ENCODE peak calls at places on chromosome 3, in five cellular contexts. I is H1, R is GM12864, N is fibroblast of lung, K is endothelial cell of umbilical vein. Z is an unnamed sample.

GRCh38 chr3:58588030-58588614 is 10.9 kb upstream of the FAM107A start:
- DNase-seq in I (no peak), R (no peak), N (peak), K (peak), Z (no peak)

GRCh38 chr3:16633948-16634347 is 28.7 kb upstream of the DAZL start:
- DNase-seq in I (no peak), R (peak), N (no peak), K (no peak), Z (no peak)

GRCh38 chr3:146313411-146314111 is 62.7 kb upstream of the PLSCR4 start:
- DNase-seq in I (no peak), R (no peak), N (peak), K (peak), Z (no peak)

GRCh38 chr3:35617370-35617769 is 22.0 kb upstream of the ARPP21 start:
- DNase-seq in I (no peak), R (no peak), N (no peak), K (no peak), Z (no peak)

GRCh38 chr3:187497037-187497436 is 128.9 kb downstream of the RTP4 start:
- DNase-seq in I (no peak), R (no peak), N (no peak), K (no peak), Z (no peak)

GRCh38 chr3:47414666-47415587 is 34.1 kb downstream of the PTPN23 start:
- DNase-seq in I (no peak), R (no peak), N (no peak), K (no peak), Z (no peak)

GRCh38 chr3:135456182-135456790 is 509.2 kb upstream of the PPP2R3A start:
- DNase-seq in I (peak), R (no peak), N (no peak), K (no peak), Z (no peak)

GRCh38 chr3:149180057-149180573 is 41.5 kb downstream of the CP start:
- DNase-seq in I (no peak), R (no peak), N (peak), K (peak), Z (no peak)

GRCh38 chr3:61562810-61563613 is 1.6 kb downstream of the PTPRG start:
- DNase-seq in I (no peak), R (no peak), N (peak), K (peak), Z (no peak)

GRCh38 chr3:12224181-12225147 is 64.4 kb upstream of the PPARG start:
- DNase-seq in I (no peak), R (no peak), N (peak), K (no peak), Z (no peak)

GRCh38 chr3:30308131-30308530 is 298.3 kb upstream of the TGFBR2 start:
- DNase-seq in I (no peak), R (no peak), N (peak), K (no peak), Z (no peak)

GRCh38 chr3:183178833-183179549 is 16.5 kb upstream of the LAMP3 start:
- DNase-seq in I (no peak), R (no peak), N (peak), K (peak), Z (peak)

GRCh38 chr3:69767571-69767970 is 28.3 kb downstream of the MITF start:
- DNase-seq in I (no peak), R (no peak), N (no peak), K (no peak), Z (no peak)

GRCh38 chr3:187287231-187287630 is 4.3 kb downstream of the MASP1 start:
- DNase-seq in I (no peak), R (no peak), N (no peak), K (no peak), Z (no peak)

GRCh38 chr3:51045006-51045405 is 340.1 kb upstream of the MANF start:
- DNase-seq in I (no peak), R (no peak), N (no peak), K (no peak), Z (no peak)

GRCh38 chr3:155739154-155739553 is 5.7 kb downstream of the PLCH1 start:
- DNase-seq in I (no peak), R (no peak), N (no peak), K (no peak), Z (no peak)
- TF ChIP-seq CTCF in I (no peak), R (no peak), N (no peak), K (no peak), Z (no peak)

GRCh38 chr3:31858439-31858838 is 122.6 kb downstream of the OSBPL10 start:
- DNase-seq in I (no peak), R (no peak), N (no peak), K (peak), Z (no peak)
- TF ChIP-seq CTCF in I (no peak), R (no peak), N (no peak), K (no peak), Z (peak)

GRCh38 chr3:98182196-98182595 is 15.7 kb downstream of the OR5H15 start:
- DNase-seq in I (no peak), R (no peak), N (no peak), K (no peak), Z (no peak)

GRCh38 chr3:98180311-98180710 is 13.8 kb downstream of the OR5H15 start:
- DNase-seq in I (no peak), R (no peak), N (no peak), K (no peak), Z (no peak)

GRCh38 chr3:98188553-98188952 is 22.1 kb downstream of the OR5H15 start:
- DNase-seq in I (no peak), R (peak), N (no peak), K (peak), Z (no peak)

GRCh38 chr3:98185180-98185579 is 18.7 kb downstream of the OR5H15 start:
- DNase-seq in I (no peak), R (no peak), N (no peak), K (no peak), Z (no peak)
- TF ChIP-seq CTCF in I (peak), R (no peak), N (no peak), K (no peak), Z (no peak)

DNA sequence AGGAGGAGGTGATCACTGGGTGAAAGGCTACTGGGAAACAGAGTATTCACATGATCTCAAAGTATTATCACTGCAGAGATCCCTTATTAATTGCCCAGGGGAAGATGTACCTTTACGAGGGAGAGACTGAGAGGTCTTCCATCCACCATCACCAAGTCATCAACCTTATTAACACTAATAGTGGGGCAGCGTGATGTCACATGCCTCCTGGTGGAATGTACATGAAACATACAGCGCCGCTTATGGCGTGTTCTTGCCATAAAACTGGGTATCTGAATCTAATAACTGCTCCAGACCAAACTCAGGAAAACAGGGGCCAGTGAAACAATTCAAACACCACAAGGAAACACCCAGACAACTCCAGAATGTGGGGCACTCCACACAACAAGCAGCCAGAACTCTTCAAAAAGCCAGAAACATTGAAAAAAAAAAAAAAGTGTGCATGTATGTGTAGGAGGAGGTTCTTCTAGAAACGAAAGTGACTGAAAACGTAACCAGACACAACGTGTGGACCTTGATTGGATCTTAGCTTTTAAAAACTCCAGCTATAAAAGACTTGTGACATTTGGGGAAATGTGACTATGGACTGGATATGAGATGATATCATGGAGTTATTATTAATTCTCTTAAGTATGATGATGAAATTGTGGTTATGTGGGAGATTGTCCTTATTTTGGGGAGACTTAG is 4.6 kb downstream of the STIMATE start:
- DNase-seq in I (no peak), R (peak), N (no peak), K (no peak), Z (no peak)
- TF ChIP-seq CTCF in I (no peak), R (peak), N (no peak), K (no peak), Z (no peak)

GRCh38 chr3:11154953-11155325 is 646 bp downstream of the HRH1 start:
- DNase-seq in I (no peak), R (no peak), N (no peak), K (no peak), Z (no peak)

GRCh38 chr3:11157406-11157805 is 3.1 kb downstream of the HRH1 start:
- DNase-seq in I (no peak), R (no peak), N (no peak), K (no peak), Z (no peak)

GRCh38 chr3:11156026-11156410 is 1.7 kb downstream of the HRH1 start:
- DNase-seq in I (no peak), R (no peak), N (no peak), K (no peak), Z (no peak)

GRCh38 chr3:11154036-11154952 is at the start of gene HRH1:
- DNase-seq in I (no peak), R (no peak), N (no peak), K (peak), Z (no peak)

DNA sequence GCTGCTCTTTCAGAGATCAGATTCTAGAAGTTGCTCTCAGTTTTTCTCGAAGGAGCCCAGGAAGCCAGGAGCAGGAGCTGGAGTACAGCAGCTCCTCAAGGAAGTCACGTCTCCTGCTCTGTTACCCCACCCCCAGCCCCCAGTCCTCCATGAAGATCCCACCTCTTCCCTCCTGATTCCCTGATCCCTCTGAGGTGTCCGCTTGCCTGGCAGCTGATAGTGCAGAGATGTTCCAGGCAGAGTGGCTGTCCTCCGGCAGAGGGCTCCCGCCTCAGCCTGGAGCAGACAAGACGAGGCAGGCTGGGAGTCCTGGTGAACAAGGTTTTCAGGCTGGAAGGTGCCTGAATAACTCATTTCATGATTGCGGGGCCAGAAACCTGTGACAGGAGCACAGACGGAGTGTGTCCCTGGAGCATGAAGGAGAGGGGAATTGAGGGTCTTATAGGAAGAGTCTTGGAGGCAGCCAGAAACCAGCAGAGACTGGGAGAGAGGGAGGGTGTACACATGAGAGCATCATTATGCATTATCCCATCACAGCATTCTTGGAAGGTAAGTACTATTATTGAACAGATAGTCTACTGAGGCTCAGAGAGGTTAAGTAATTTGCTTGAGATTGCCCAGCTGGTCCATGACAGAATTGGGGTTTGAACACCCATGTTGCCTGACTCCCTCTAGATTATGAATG is 1.2 kb downstream of the HRH1 start:
- DNase-seq in I (no peak), R (no peak), N (peak), K (peak), Z (peak)
- TF ChIP-seq CTCF in I (peak), R (no peak), N (peak), K (peak), Z (peak)

GRCh38 chr3:4806535-4807108 is 172.6 kb upstream of the BHLHE40 start:
- DNase-seq in I (no peak), R (no peak), N (no peak), K (no peak), Z (no peak)

GRCh38 chr3:4805662-4806061 is 173.6 kb upstream of the BHLHE40 start:
- DNase-seq in I (no peak), R (no peak), N (no peak), K (no peak), Z (no peak)

GRCh38 chr3:4808637-4809036 is 170.6 kb upstream of the BHLHE40 start:
- DNase-seq in I (no peak), R (no peak), N (no peak), K (no peak), Z (no peak)

GRCh38 chr3:4809970-4810369 is 169.3 kb upstream of the BHLHE40 start:
- DNase-seq in I (no peak), R (no peak), N (no peak), K (no peak), Z (no peak)

GRCh38 chr3:4807381-4808280 is 171.6 kb upstream of the BHLHE40 start:
- DNase-seq in I (no peak), R (no peak), N (no peak), K (no peak), Z (no peak)
- TF ChIP-seq CTCF in I (no peak), R (no peak), N (no peak), K (no peak), Z (no peak)

GRCh38 chr3:101637461-101637860 is 39.5 kb downstream of the ZBTB11 start:
- DNase-seq in I (no peak), R (no peak), N (no peak), K (no peak), Z (no peak)

GRCh38 chr3:101639280-101639963 is 37.5 kb downstream of the ZBTB11 start:
- DNase-seq in I (no peak), R (no peak), N (no peak), K (no peak), Z (no peak)

GRCh38 chr3:101635954-101636798 is 40.8 kb downstream of the ZBTB11 start:
- DNase-seq in I (no peak), R (peak), N (peak), K (peak), Z (peak)

GRCh38 chr3:101640256-101640655 is 36.7 kb downstream of the ZBTB11 start:
- DNase-seq in I (no peak), R (no peak), N (no peak), K (no peak), Z (no peak)

DNA sequence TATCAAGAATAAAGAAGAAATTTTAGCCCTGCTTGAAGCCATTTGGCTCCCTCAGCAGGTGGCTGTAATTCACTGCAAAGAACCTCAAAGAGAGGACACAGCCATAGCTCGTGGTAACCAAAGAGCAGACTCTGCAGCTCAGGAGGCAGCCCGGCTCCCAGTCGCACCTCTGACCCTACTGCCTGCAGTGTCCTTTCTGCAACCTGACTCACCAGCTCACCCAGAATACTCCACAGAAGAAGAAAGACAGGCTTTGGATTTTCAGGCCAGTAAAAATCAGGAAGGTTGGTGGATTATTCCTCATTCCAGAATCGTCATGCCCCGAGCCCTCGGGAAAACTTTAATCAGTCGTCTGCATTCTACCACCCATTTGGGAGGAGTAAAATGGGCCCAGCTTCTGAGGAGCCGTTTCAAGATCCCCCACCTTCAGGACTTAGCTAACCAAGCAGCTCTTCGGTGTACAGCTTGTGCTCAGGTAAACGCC is 38.6 kb downstream of the ZBTB11 start:
- DNase-seq in I (no peak), R (no peak), N (no peak), K (no peak), Z (no peak)
- TF ChIP-seq CTCF in I (no peak), R (peak), N (no peak), K (no peak), Z (peak)

GRCh38 chr3:52798978-52799476 is 4.4 kb downstream of the ITIH3 start:
- DNase-seq in I (peak), R (no peak), N (no peak), K (peak), Z (no peak)
- TF ChIP-seq CTCF in I (no peak), R (peak), N (peak), K (peak), Z (peak)